ENCODE peak calls at places on chromosomes 12 and 14, in nine cellular contexts. One of them, this sample, is unnamed.
A peak's percentile ranks its signal among the peaks of the same experiment; 100 is the strongest.

GRCh38 chr14:24848427-24848826 is 201.5 kb downstream of the STXBP6 start:
- DNase-seq in tibial artery: no peak
- DNase-seq in spleen: no peak
- DNase-seq in AG10803: peak; percentile 51
- DNase-seq in fibroblast of mammary gland: peak; percentile 74
- DNase-seq in PC-3: peak; percentile 9
- DNase-seq in dorsolateral prefrontal cortex: no peak
- DNase-seq in Peyer's patch: no peak
- DNase-seq in WTC11: no peak
- DNase-seq in this sample: no peak

GRCh38 chr12:125292700-125293099 is 227.5 kb downstream of the AACS start:
- DNase-seq in WTC11: no peak
- DNase-seq in Peyer's patch: no peak
- DNase-seq in tibial artery: no peak
- DNase-seq in dorsolateral prefrontal cortex: no peak
- DNase-seq in fibroblast of mammary gland: no peak
- DNase-seq in PC-3: no peak
- DNase-seq in spleen: no peak
- DNase-seq in AG10803: no peak
- DNase-seq in this sample: no peak

GRCh38 chr14:75650253-75651058 is 10.2 kb downstream of the ERG28 start:
- DNase-seq in tibial artery: no peak
- DNase-seq in WTC11: no peak
- DNase-seq in PC-3: no peak
- DNase-seq in spleen: no peak
- DNase-seq in Peyer's patch: no peak
- DNase-seq in dorsolateral prefrontal cortex: no peak
- DNase-seq in fibroblast of mammary gland: no peak
- DNase-seq in AG10803: no peak
- DNase-seq in this sample: no peak

GRCh38 chr14:75709207-75709812 is 48.3 kb downstream of the TTLL5 start:
- DNase-seq in Peyer's patch: peak; percentile 68
- DNase-seq in fibroblast of mammary gland: peak; percentile 85
- DNase-seq in tibial artery: peak; percentile 80
- DNase-seq in PC-3: peak; percentile 80
- DNase-seq in spleen: no peak
- DNase-seq in WTC11: peak; percentile 72
- DNase-seq in AG10803: peak; percentile 84
- DNase-seq in dorsolateral prefrontal cortex: peak; percentile 64
- DNase-seq in this sample: peak; percentile 47

GRCh38 chr14:31902915-31903646 is 174.0 kb upstream of the ARHGAP5 start:
- DNase-seq in spleen: no peak
- DNase-seq in Peyer's patch: no peak
- DNase-seq in WTC11: no peak
- DNase-seq in PC-3: no peak
- DNase-seq in tibial artery: no peak
- DNase-seq in dorsolateral prefrontal cortex: no peak
- DNase-seq in AG10803: no peak
- DNase-seq in fibroblast of mammary gland: no peak
- DNase-seq in this sample: no peak

GRCh38 chr12:130719263-130719892 is 3.3 kb upstream of the RIMBP2 start:
- DNase-seq in fibroblast of mammary gland: no peak
- DNase-seq in PC-3: no peak
- DNase-seq in Peyer's patch: no peak
- DNase-seq in dorsolateral prefrontal cortex: no peak
- DNase-seq in tibial artery: no peak
- DNase-seq in spleen: no peak
- DNase-seq in WTC11: no peak
- DNase-seq in AG10803: no peak
- DNase-seq in this sample: no peak

GRCh38 chr12:58818546-58818945 is 101.8 kb downstream of the LRIG3 start:
- DNase-seq in dorsolateral prefrontal cortex: no peak
- DNase-seq in WTC11: no peak
- DNase-seq in AG10803: no peak
- DNase-seq in Peyer's patch: no peak
- DNase-seq in tibial artery: no peak
- DNase-seq in spleen: no peak
- DNase-seq in fibroblast of mammary gland: peak; percentile 40
- DNase-seq in PC-3: peak; percentile 78
- DNase-seq in this sample: no peak

GRCh38 chr14:53174918-53175317 is 21.8 kb upstream of the DDHD1 start:
- DNase-seq in tibial artery: no peak
- DNase-seq in WTC11: no peak
- DNase-seq in Peyer's patch: no peak
- DNase-seq in dorsolateral prefrontal cortex: no peak
- DNase-seq in PC-3: no peak
- DNase-seq in AG10803: no peak
- DNase-seq in fibroblast of mammary gland: no peak
- DNase-seq in spleen: no peak
- DNase-seq in this sample: no peak

GRCh38 chr12:83889745-83890144 is 1022.9 kb downstream of the SLC6A15 start:
- DNase-seq in PC-3: no peak
- DNase-seq in fibroblast of mammary gland: no peak
- DNase-seq in AG10803: no peak
- DNase-seq in WTC11: no peak
- DNase-seq in spleen: no peak
- DNase-seq in Peyer's patch: no peak
- DNase-seq in tibial artery: no peak
- DNase-seq in dorsolateral prefrontal cortex: no peak
- DNase-seq in this sample: no peak

GRCh38 chr14:103524002-103524785 is 1.6 kb upstream of the CKB start:
- DNase-seq in spleen: peak; percentile 68
- DNase-seq in dorsolateral prefrontal cortex: no peak
- DNase-seq in tibial artery: no peak
- DNase-seq in AG10803: no peak
- DNase-seq in PC-3: no peak
- DNase-seq in fibroblast of mammary gland: no peak
- DNase-seq in WTC11: no peak
- DNase-seq in Peyer's patch: no peak
- DNase-seq in this sample: no peak

GRCh38 chr12:105622220-105622619 is 291.7 kb downstream of the C12orf75 start:
- DNase-seq in PC-3: no peak
- DNase-seq in spleen: no peak
- DNase-seq in dorsolateral prefrontal cortex: no peak
- DNase-seq in Peyer's patch: no peak
- DNase-seq in tibial artery: no peak
- DNase-seq in WTC11: no peak
- DNase-seq in fibroblast of mammary gland: no peak
- DNase-seq in AG10803: no peak
- DNase-seq in this sample: no peak

GRCh38 chr12:108855284-108856169 is 1.9 kb downstream of the SSH1 start:
- DNase-seq in Peyer's patch: no peak
- DNase-seq in dorsolateral prefrontal cortex: no peak
- DNase-seq in WTC11: no peak
- DNase-seq in fibroblast of mammary gland: peak; percentile 38
- DNase-seq in spleen: peak; percentile 25
- DNase-seq in PC-3: peak; percentile 29
- DNase-seq in AG10803: no peak
- DNase-seq in tibial artery: no peak
- DNase-seq in this sample: no peak

GRCh38 chr14:100406505-100407131 is 83.5 kb downstream of the SLC25A47 start:
- DNase-seq in fibroblast of mammary gland: peak; percentile 66
- DNase-seq in dorsolateral prefrontal cortex: no peak
- DNase-seq in WTC11: no peak
- DNase-seq in PC-3: peak; percentile 13
- DNase-seq in tibial artery: no peak
- DNase-seq in Peyer's patch: no peak
- DNase-seq in AG10803: peak; percentile 43
- DNase-seq in spleen: peak; percentile 83
- DNase-seq in this sample: peak; percentile 79

GRCh38 chr14:46401066-46401465 is 250.5 kb downstream of the RPL10L start:
- DNase-seq in dorsolateral prefrontal cortex: no peak
- DNase-seq in fibroblast of mammary gland: no peak
- DNase-seq in Peyer's patch: no peak
- DNase-seq in AG10803: no peak
- DNase-seq in PC-3: no peak
- DNase-seq in WTC11: no peak
- DNase-seq in tibial artery: no peak
- DNase-seq in spleen: no peak
- DNase-seq in this sample: no peak

GRCh38 chr14:20610002-20610765 is 19.0 kb upstream of the RNASE12 start:
- DNase-seq in AG10803: peak; percentile 80
- DNase-seq in tibial artery: peak; percentile 85
- DNase-seq in Peyer's patch: peak; percentile 72
- DNase-seq in PC-3: peak; percentile 91
- DNase-seq in dorsolateral prefrontal cortex: peak; percentile 76
- DNase-seq in spleen: peak; percentile 86
- DNase-seq in fibroblast of mammary gland: peak; percentile 80
- DNase-seq in WTC11: peak; percentile 88
- DNase-seq in this sample: peak; percentile 84

GRCh38 chr12:22275847-22276246 is 58.7 kb downstream of the ST8SIA1 start:
- DNase-seq in tibial artery: peak; percentile 97
- DNase-seq in Peyer's patch: peak; percentile 40
- DNase-seq in WTC11: no peak
- DNase-seq in dorsolateral prefrontal cortex: no peak
- DNase-seq in AG10803: peak; percentile 100
- DNase-seq in spleen: no peak
- DNase-seq in fibroblast of mammary gland: peak; percentile 99
- DNase-seq in PC-3: peak; percentile 95
- DNase-seq in this sample: peak; percentile 61

GRCh38 chr12:108271951-108272729 is 67.0 kb downstream of the CMKLR1 start:
- DNase-seq in spleen: no peak
- DNase-seq in AG10803: no peak
- DNase-seq in tibial artery: no peak
- DNase-seq in PC-3: no peak
- DNase-seq in Peyer's patch: no peak
- DNase-seq in fibroblast of mammary gland: no peak
- DNase-seq in WTC11: no peak
- DNase-seq in dorsolateral prefrontal cortex: no peak
- DNase-seq in this sample: no peak

GRCh38 chr12:51864701-51865469 is 16.4 kb upstream of the FIGNL2 start:
- DNase-seq in PC-3: no peak
- DNase-seq in Peyer's patch: no peak
- DNase-seq in WTC11: no peak
- DNase-seq in fibroblast of mammary gland: peak; percentile 10
- DNase-seq in tibial artery: no peak
- DNase-seq in dorsolateral prefrontal cortex: no peak
- DNase-seq in AG10803: no peak
- DNase-seq in spleen: peak; percentile 38
- DNase-seq in this sample: no peak

GRCh38 chr14:103052407-103052806 is 4.9 kb downstream of the CDC42BPB start:
- DNase-seq in dorsolateral prefrontal cortex: no peak
- DNase-seq in spleen: peak; percentile 51
- DNase-seq in Peyer's patch: no peak
- DNase-seq in AG10803: no peak
- DNase-seq in fibroblast of mammary gland: no peak
- DNase-seq in tibial artery: no peak
- DNase-seq in WTC11: no peak
- DNase-seq in PC-3: no peak
- DNase-seq in this sample: no peak

GRCh38 chr14:98182385-98183055 is 1089.5 kb downstream of the BCL11B start:
- DNase-seq in tibial artery: no peak
- DNase-seq in AG10803: no peak
- DNase-seq in dorsolateral prefrontal cortex: no peak
- DNase-seq in PC-3: peak; percentile 3
- DNase-seq in WTC11: no peak
- DNase-seq in Peyer's patch: no peak
- DNase-seq in spleen: no peak
- DNase-seq in fibroblast of mammary gland: no peak
- DNase-seq in this sample: no peak

GRCh38 chr12:116882742-116883141 is 1.5 kb upstream of the HRK start:
- DNase-seq in tibial artery: no peak
- DNase-seq in AG10803: peak; percentile 57
- DNase-seq in spleen: peak; percentile 44
- DNase-seq in dorsolateral prefrontal cortex: no peak
- DNase-seq in PC-3: peak; percentile 70
- DNase-seq in fibroblast of mammary gland: peak; percentile 52
- DNase-seq in WTC11: no peak
- DNase-seq in Peyer's patch: no peak
- DNase-seq in this sample: no peak

GRCh38 chr14:70622111-70622712 is 19.5 kb upstream of the TTC9 start:
- DNase-seq in dorsolateral prefrontal cortex: no peak
- DNase-seq in tibial artery: no peak
- DNase-seq in WTC11: peak; percentile 66
- DNase-seq in Peyer's patch: peak; percentile 44
- DNase-seq in fibroblast of mammary gland: peak; percentile 32
- DNase-seq in spleen: no peak
- DNase-seq in PC-3: peak; percentile 82
- DNase-seq in AG10803: peak; percentile 12
- DNase-seq in this sample: no peak
- TF ChIP-seq CTCF in dorsolateral prefrontal cortex: no peak
- TF ChIP-seq CTCF in tibial artery: peak; percentile 27
- TF ChIP-seq CTCF in WTC11: peak; percentile 46
- TF ChIP-seq CTCF in Peyer's patch: peak; percentile 81
- TF ChIP-seq CTCF in fibroblast of mammary gland: peak; percentile 68
- TF ChIP-seq CTCF in spleen: peak; percentile 55
- TF ChIP-seq CTCF in PC-3: peak; percentile 94
- TF ChIP-seq CTCF in AG10803: peak; percentile 67
- TF ChIP-seq CTCF in this sample: no peak

GRCh38 chr12:14418526-14418925 is 53.0 kb downstream of the ATF7IP start:
- DNase-seq in AG10803: peak; percentile 34
- DNase-seq in tibial artery: no peak
- DNase-seq in WTC11: no peak
- DNase-seq in fibroblast of mammary gland: peak; percentile 61
- DNase-seq in spleen: no peak
- DNase-seq in Peyer's patch: no peak
- DNase-seq in dorsolateral prefrontal cortex: no peak
- DNase-seq in PC-3: peak; percentile 33
- DNase-seq in this sample: peak; percentile 41
- TF ChIP-seq CTCF in AG10803: peak; percentile 51
- TF ChIP-seq CTCF in tibial artery: peak; percentile 27
- TF ChIP-seq CTCF in WTC11: no peak
- TF ChIP-seq CTCF in fibroblast of mammary gland: peak; percentile 35
- TF ChIP-seq CTCF in spleen: no peak
- TF ChIP-seq CTCF in Peyer's patch: peak; percentile 72
- TF ChIP-seq CTCF in dorsolateral prefrontal cortex: peak; percentile 68
- TF ChIP-seq CTCF in PC-3: peak; percentile 45
- TF ChIP-seq CTCF in this sample: no peak

GRCh38 chr12:112198120-112198733 is 72.9 kb downstream of the TRAFD1 start:
- DNase-seq in spleen: peak; percentile 77
- DNase-seq in AG10803: peak; percentile 43
- DNase-seq in WTC11: peak; percentile 87
- DNase-seq in tibial artery: no peak
- DNase-seq in PC-3: peak; percentile 82
- DNase-seq in Peyer's patch: peak; percentile 23
- DNase-seq in dorsolateral prefrontal cortex: peak; percentile 59
- DNase-seq in fibroblast of mammary gland: peak; percentile 57
- DNase-seq in this sample: no peak
- TF ChIP-seq CTCF in spleen: peak; percentile 38
- TF ChIP-seq CTCF in AG10803: peak; percentile 65
- TF ChIP-seq CTCF in WTC11: peak; percentile 71
- TF ChIP-seq CTCF in tibial artery: peak; percentile 32
- TF ChIP-seq CTCF in PC-3: peak; percentile 90
- TF ChIP-seq CTCF in Peyer's patch: peak; percentile 45
- TF ChIP-seq CTCF in dorsolateral prefrontal cortex: peak; percentile 77
- TF ChIP-seq CTCF in fibroblast of mammary gland: peak; percentile 66
- TF ChIP-seq CTCF in this sample: no peak

DNA sequence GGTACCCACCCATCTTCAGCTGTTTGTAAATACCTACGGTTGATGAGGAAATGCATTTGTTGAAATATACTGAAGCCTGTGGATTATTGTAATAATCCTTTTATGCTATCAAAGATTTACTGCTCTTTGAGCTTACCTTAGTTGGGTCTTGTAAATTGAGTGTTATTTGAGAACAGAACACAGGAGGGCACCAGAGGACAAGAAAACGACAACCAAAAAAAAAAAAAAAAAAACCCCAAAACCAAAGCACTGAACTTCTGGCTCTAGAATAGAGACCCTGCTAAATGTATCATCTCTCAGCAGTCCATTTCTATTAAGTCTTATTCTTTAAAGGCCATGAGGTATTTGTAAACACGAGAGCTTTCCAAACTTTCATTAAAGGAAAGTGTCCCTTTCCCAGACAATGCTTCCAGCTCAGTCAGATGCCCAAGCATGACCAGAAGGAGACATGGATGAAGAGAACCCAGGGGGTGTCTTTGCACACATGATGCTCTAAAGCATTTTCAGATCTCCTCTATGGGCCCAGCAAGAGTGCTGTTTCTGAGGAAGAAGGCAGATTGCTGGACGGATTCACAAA is 763.9 kb downstream of the NRXN3 start:
- DNase-seq in fibroblast of mammary gland: peak; percentile 46
- DNase-seq in WTC11: no peak
- DNase-seq in AG10803: peak; percentile 34
- DNase-seq in spleen: no peak
- DNase-seq in PC-3: peak; percentile 45
- DNase-seq in Peyer's patch: no peak
- DNase-seq in dorsolateral prefrontal cortex: no peak
- DNase-seq in tibial artery: no peak
- DNase-seq in this sample: no peak
- TF ChIP-seq CTCF in fibroblast of mammary gland: peak; percentile 43
- TF ChIP-seq CTCF in WTC11: peak; percentile 56
- TF ChIP-seq CTCF in AG10803: peak; percentile 57
- TF ChIP-seq CTCF in spleen: no peak
- TF ChIP-seq CTCF in PC-3: peak; percentile 73
- TF ChIP-seq CTCF in Peyer's patch: peak; percentile 26
- TF ChIP-seq CTCF in dorsolateral prefrontal cortex: peak; percentile 70
- TF ChIP-seq CTCF in tibial artery: peak; percentile 18
- TF ChIP-seq CTCF in this sample: no peak